ENCODE peak calls at places on chromosomes 5 and 9, in six cellular contexts. K is IMR-90; B is fibroblast of pulmonary artery; P is stimulated activated CD8-positive, alpha-beta memory T cell treated with anti-CD3 and anti-CD28 coated beads, Interleukin-4, amount 100 ng/mL, for 4 hours; Q is H4; G is BJ. R is an unnamed sample.

GRCh38 chr5:133794771-133795391 is 173.5 kb downstream of the C5orf15 start:
- DNase-seq in K (no peak), B (no peak), P (no peak), Q (no peak), G (no peak), R (no peak)

GRCh38 chr5:139711852-139712171 is 63.7 kb downstream of the CXXC5 start:
- DNase-seq in K (no peak), B (no peak), P (no peak), Q (no peak), G (no peak), R (no peak)

GRCh38 chr5:101838329-101838964 is 457.6 kb downstream of the SLCO4C1 start:
- DNase-seq in K (peak), B (peak), P (no peak), Q (peak), G (no peak), R (no peak)

GRCh38 chr5:4254736-4255135 is 659.1 kb downstream of the IRX1 start:
- DNase-seq in K (no peak), B (no peak), P (no peak), Q (no peak), G (no peak), R (no peak)

GRCh38 chr9:135701067-135701967 is 668 bp upstream of the KCNT1 start:
- DNase-seq in K (no peak), B (no peak), P (peak), Q (no peak), G (no peak), R (no peak)

GRCh38 chr5:135141303-135142268 is 107.6 kb upstream of the PITX1 start:
- DNase-seq in K (peak), B (no peak), P (no peak), Q (peak), G (no peak), R (no peak)

GRCh38 chr5:36070687-36071571 is 4.2 kb upstream of the UGT3A2 start:
- DNase-seq in K (no peak), B (no peak), P (no peak), Q (peak), G (no peak), R (no peak)

GRCh38 chr5:127153521-127153920 is 80.2 kb upstream of the C5orf63 start:
- DNase-seq in K (no peak), B (no peak), P (no peak), Q (no peak), G (no peak), R (no peak)

GRCh38 chr9:113166039-113166438 is 15.2 kb downstream of the SLC31A2 start:
- DNase-seq in K (no peak), B (no peak), P (no peak), Q (no peak), G (no peak), R (no peak)

GRCh38 chr5:179221196-179221876 is 123.9 kb downstream of the ADAMTS2 start:
- DNase-seq in K (no peak), B (no peak), P (no peak), Q (no peak), G (no peak), R (no peak)

GRCh38 chr5:53430618-53431252 is 49.7 kb upstream of the FST start:
- DNase-seq in K (peak), B (peak), P (no peak), Q (peak), G (no peak), R (no peak)